ENCODE peak calls at places on chromosome 11, in ten cellular contexts. E is ascending aorta, F is tibial artery, Y is heart left ventricle, I is ELF-1, P is AML-193, J is NCI-H82, L is Calu3, W is K562, C is ELR. X is an unnamed sample.
A peak's percentile ranks its signal among the peaks of the same experiment; 100 is the strongest.

GRCh38 chr11:6941970-6942369 is 15.7 kb downstream of the ZNF215 start:
- DNase-seq in E (no peak), F (no peak), Y (no peak), I (no peak), P (no peak), J (no peak), L (no peak), W (no peak), C (no peak), X (no peak)

GRCh38 chr11:1401656-1402221 is 12.0 kb downstream of the BRSK2 start:
- DNase-seq in E (no peak), F (peak; percentile 39), Y (peak; percentile 71), I (peak; percentile 89), P (peak; percentile 7), J (peak; percentile 20), L (peak; percentile 76), W (peak; percentile 84), C (peak; percentile 50), X (no peak)

GRCh38 chr11:27317751-27318150 is 45.3 kb downstream of the CCDC34 start:
- DNase-seq in E (no peak), F (no peak), Y (no peak), I (no peak), P (no peak), J (peak; percentile 7), L (peak; percentile 31), W (peak; percentile 14), C (peak; percentile 81), X (no peak)

GRCh38 chr11:127789887-127790286 is 789.3 kb upstream of the KIRREL3 start:
- DNase-seq in E (no peak), F (no peak), Y (no peak), I (peak; percentile 44), P (no peak), J (peak; percentile 70), L (peak; percentile 25), W (no peak), C (peak; percentile 48), X (peak; percentile 20)

GRCh38 chr11:75667268-75667830 is 1.5 kb downstream of the MAP6 start:
- DNase-seq in E (no peak), F (no peak), Y (peak; percentile 34), I (peak; percentile 38), P (no peak), J (peak; percentile 44), L (peak; percentile 35), W (peak; percentile 22), C (peak; percentile 28), X (peak; percentile 67)

GRCh38 chr11:58061813-58062212 is 31.1 kb downstream of the OR6Q1 start:
- DNase-seq in E (no peak), F (no peak), Y (no peak), I (no peak), P (no peak), J (no peak), L (no peak), W (no peak), C (peak; percentile 89), X (no peak)

GRCh38 chr11:6900327-6900999 is 8.2 kb upstream of the OR2D2 start:
- DNase-seq in E (no peak), F (no peak), Y (no peak), I (no peak), P (no peak), J (peak; percentile 15), L (no peak), W (no peak), C (peak; percentile 48), X (no peak)

GRCh38 chr11:19849107-19849789 is 136.6 kb downstream of the NAV2 start:
- DNase-seq in E (no peak), F (no peak), Y (no peak), I (no peak), P (no peak), J (peak; percentile 10), L (no peak), W (no peak), C (no peak), X (no peak)

X was measured in D341Med.